ENCODE peak calls at places on chromosomes 16 and 17, in nine cellular contexts. X, V, Z, Y, W, Q, I, S and J are unnamed samples.

GRCh38 chr17:38877130-38877851 is 7.4 kb downstream of the LASP1 start:
- DNase-seq in X (no peak), V (no peak), Z (no peak), Y (no peak), W (no peak), Q (no peak), I (no peak), S (no peak), J (peak)

GRCh38 chr17:38779965-38780752 is 19.2 kb downstream of the PIP4K2B start:
- DNase-seq in X (no peak), V (no peak), Z (no peak), Y (no peak), W (no peak), Q (no peak), I (no peak), S (no peak), J (no peak)

GRCh38 chr16:15726715-15727114 is 76.7 kb downstream of the NDE1 start:
- DNase-seq in X (no peak), V (no peak), Z (no peak), Y (no peak), W (no peak), Q (no peak), I (no peak), S (no peak), J (peak)

GRCh38 chr17:74773871-74774286 is 2.3 kb downstream of the NAT9 start:
- DNase-seq in X (no peak), V (no peak), Z (no peak), Y (no peak), W (no peak), Q (peak), I (peak), S (no peak), J (no peak)

GRCh38 chr16:69329369-69330285 is 761 bp downstream of the PDF start:
- DNase-seq in X (peak), V (no peak), Z (no peak), Y (no peak), W (no peak), Q (peak), I (no peak), S (no peak), J (peak)

GRCh38 chr17:72121164-72122001 is 563 bp downstream of the SOX9 start:
- DNase-seq in X (no peak), V (no peak), Z (no peak), Y (no peak), W (no peak), Q (peak), I (peak), S (peak), J (peak)

GRCh38 chr17:5861849-5862248 is 208.3 kb upstream of the WSCD1 start:
- DNase-seq in X (no peak), V (no peak), Z (no peak), Y (no peak), W (no peak), Q (no peak), I (no peak), S (no peak), J (no peak)

GRCh38 chr16:81440888-81441663 is 3.5 kb upstream of the CMIP start:
- DNase-seq in X (no peak), V (no peak), Z (no peak), Y (no peak), W (no peak), Q (no peak), I (no peak), S (no peak), J (no peak)

GRCh38 chr16:76531236-76531635 is 254.0 kb downstream of the CNTNAP4 start:
- DNase-seq in X (no peak), V (no peak), Z (no peak), Y (no peak), W (no peak), Q (no peak), I (no peak), S (no peak), J (no peak)

GRCh38 chr17:47982645-47983440 is 11.9 kb downstream of the CDK5RAP3 start:
- DNase-seq in X (no peak), V (no peak), Z (no peak), Y (no peak), W (no peak), Q (no peak), I (no peak), S (no peak), J (no peak)

GRCh38 chr16:69613283-69614154 is 47.8 kb downstream of the NFAT5 start:
- DNase-seq in X (no peak), V (no peak), Z (no peak), Y (no peak), W (no peak), Q (peak), I (peak), S (no peak), J (peak)

GRCh38 chr16:14003119-14003570 is 68.0 kb upstream of the MRTFB start:
- DNase-seq in X (peak), V (no peak), Z (peak), Y (no peak), W (no peak), Q (peak), I (peak), S (no peak), J (peak)

GRCh38 chr16:67542464-67542863 is 13.8 kb downstream of the RIPOR1 start:
- DNase-seq in X (no peak), V (peak), Z (no peak), Y (no peak), W (peak), Q (peak), I (peak), S (no peak), J (peak)

GRCh38 chr17:45307290-45308015 is 9.4 kb downstream of the MAP3K14 start:
- DNase-seq in X (peak), V (peak), Z (no peak), Y (peak), W (no peak), Q (peak), I (peak), S (no peak), J (peak)

GRCh38 chr16:54964239-54964638 is 33.6 kb downstream of the IRX5 start:
- DNase-seq in X (no peak), V (no peak), Z (no peak), Y (no peak), W (no peak), Q (no peak), I (no peak), S (no peak), J (no peak)

GRCh38 chr17:44220211-44221071 is 966 bp upstream of the UBTF start:
- DNase-seq in X (no peak), V (peak), Z (peak), Y (no peak), W (no peak), Q (peak), I (peak), S (no peak), J (peak)

GRCh38 chr17:7897773-7898172 is 9.2 kb downstream of the CHD3 start:
- DNase-seq in X (no peak), V (peak), Z (peak), Y (peak), W (no peak), Q (peak), I (peak), S (no peak), J (peak)

GRCh38 chr17:81494984-81495383 is 17.6 kb downstream of the ACTG1 start:
- DNase-seq in X (no peak), V (no peak), Z (no peak), Y (peak), W (no peak), Q (no peak), I (no peak), S (no peak), J (peak)

GRCh38 chr17:43659823-43660222 is 1.9 kb downstream of the MEOX1 start:
- DNase-seq in X (no peak), V (no peak), Z (no peak), Y (no peak), W (no peak), Q (no peak), I (no peak), S (no peak), J (no peak)

GRCh38 chr17:83029571-83029970 is 49.8 kb upstream of the METRNL start:
- DNase-seq in X (no peak), V (no peak), Z (no peak), Y (no peak), W (no peak), Q (no peak), I (no peak), S (no peak), J (no peak)

GRCh38 chr17:4956493-4957061 is 5.7 kb downstream of the ENO3 start:
- DNase-seq in X (no peak), V (peak), Z (no peak), Y (no peak), W (no peak), Q (no peak), I (no peak), S (no peak), J (no peak)

GRCh38 chr17:80109713-80110446 is 8.5 kb downstream of the GAA start:
- DNase-seq in X (no peak), V (no peak), Z (no peak), Y (peak), W (no peak), Q (no peak), I (no peak), S (no peak), J (peak)

GRCh38 chr17:63848834-63849689 is 6.6 kb upstream of the SMARCD2 start:
- DNase-seq in X (peak), V (peak), Z (peak), Y (no peak), W (peak), Q (peak), I (peak), S (peak), J (peak)

GRCh38 chr17:413016-413350 is 60.4 kb upstream of the RPH3AL start:
- DNase-seq in X (no peak), V (peak), Z (no peak), Y (no peak), W (no peak), Q (no peak), I (no peak), S (no peak), J (no peak)

GRCh38 chr16:8852534-8852933 is 16.3 kb downstream of the CARHSP1 start:
- DNase-seq in X (no peak), V (no peak), Z (no peak), Y (no peak), W (no peak), Q (no peak), I (no peak), S (no peak), J (no peak)

GRCh38 chr16:9090101-9090959 is 1.1 kb upstream of the HAPSTR1 start:
- DNase-seq in X (no peak), V (peak), Z (peak), Y (no peak), W (peak), Q (no peak), I (no peak), S (peak), J (peak)

GRCh38 chr17:54307326-54307725 is 484.6 kb downstream of the KIF2B start:
- DNase-seq in X (no peak), V (no peak), Z (no peak), Y (no peak), W (no peak), Q (no peak), I (no peak), S (no peak), J (no peak)

GRCh38 chr17:30336369-30337171 is 2.7 kb upstream of the TMIGD1 start:
- DNase-seq in X (no peak), V (peak), Z (no peak), Y (peak), W (no peak), Q (peak), I (peak), S (peak), J (peak)

GRCh38 chr17:31900877-31901276 is 631 bp downstream of the UTP6 start:
- DNase-seq in X (no peak), V (no peak), Z (no peak), Y (no peak), W (no peak), Q (no peak), I (peak), S (no peak), J (peak)